ENCODE peak calls at places on chromosomes 1 and 21, in seven cellular contexts. I is small intestine; Z is ovary; J is right cardiac atrium; Y is CD8-positive, alpha-beta T cell; E is colonic mucosa; D is GM23338. P is an unnamed sample. For H3K27me3, the result is how much of the 10 kb centered on the place peaks cover.

GRCh38 chr1:59357645-59358044 is 60.8 kb downstream of the FGGY start:
- DNase-seq in I (no peak), Z (no peak), J (no peak), Y (no peak), E (no peak), D (peak), P (no peak)

GRCh38 chr1:30778156-30778978 is 20.8 kb upstream of the LAPTM5 start:
- DNase-seq in I (no peak), Z (no peak), J (peak), Y (no peak), E (peak), D (no peak), P (no peak)

GRCh38 chr1:245370905-245371581 is 216.3 kb downstream of the KIF26B start:
- DNase-seq in I (peak), Z (peak), J (peak), Y (no peak), E (no peak), D (no peak), P (no peak)

GRCh38 chr1:183431840-183432547 is 13.8 kb upstream of the NMNAT2 start:
- DNase-seq in I (no peak), Z (no peak), J (no peak), Y (no peak), E (no peak), D (no peak), P (no peak)

GRCh38 chr21:32377991-32378390 is 14.8 kb downstream of the URB1 start:
- DNase-seq in I (no peak), Z (no peak), J (no peak), Y (no peak), E (no peak), D (no peak), P (no peak)

GRCh38 chr1:180123463-180123936 is 31.2 kb upstream of the QSOX1 start:
- DNase-seq in I (no peak), Z (no peak), J (no peak), Y (no peak), E (no peak), D (no peak), P (no peak)

GRCh38 chr1:12121212-12122000 is 45.4 kb upstream of the TNFRSF1B start:
- DNase-seq in I (no peak), Z (no peak), J (no peak), Y (no peak), E (no peak), D (no peak), P (no peak)

GRCh38 chr1:201022178-201022823 is 1.2 kb downstream of the KIF21B start:
- DNase-seq in I (no peak), Z (no peak), J (peak), Y (no peak), E (no peak), D (no peak), P (no peak)

GRCh38 chr1:234980657-234981396 is 147.8 kb downstream of the TOMM20 start:
- DNase-seq in I (no peak), Z (peak), J (peak), Y (no peak), E (peak), D (no peak), P (peak)

GRCh38 chr1:183907106-183907505 is 102.2 kb downstream of the RGL1 start:
- DNase-seq in I (no peak), Z (no peak), J (no peak), Y (no peak), E (no peak), D (no peak), P (no peak)

GRCh38 chr1:246151796-246152434 is 355.2 kb downstream of the SMYD3 start:
- DNase-seq in I (no peak), Z (no peak), J (no peak), Y (no peak), E (no peak), D (peak), P (no peak)

GRCh38 chr1:94265931-94266330 is 28.5 kb upstream of the ARHGAP29 start:
- DNase-seq in I (no peak), Z (no peak), J (no peak), Y (no peak), E (no peak), D (no peak), P (no peak)

GRCh38 chr1:205677152-205677551 is 3.2 kb downstream of the SLC45A3 start:
- DNase-seq in I (peak), Z (no peak), J (no peak), Y (no peak), E (peak), D (no peak), P (no peak)

GRCh38 chr1:36743286-36744005 is 260.7 kb upstream of the CSF3R start:
- DNase-seq in I (no peak), Z (no peak), J (no peak), Y (no peak), E (no peak), D (no peak), P (no peak)

GRCh38 chr1:9373614-9374013 is 80.9 kb downstream of the SPSB1 start:
- DNase-seq in I (no peak), Z (no peak), J (no peak), Y (no peak), E (no peak), D (no peak), P (no peak)

GRCh38 chr1:183365676-183366075 is 52.5 kb downstream of the NMNAT2 start:
- DNase-seq in I (no peak), Z (no peak), J (peak), Y (no peak), E (no peak), D (no peak), P (no peak)

GRCh38 chr1:177010246-177010825 is 154.2 kb downstream of the ASTN1 start:
- DNase-seq in I (no peak), Z (no peak), J (no peak), Y (no peak), E (no peak), D (no peak), P (no peak)

GRCh38 chr1:41876533-41877445 is 41.9 kb downstream of the HIVEP3 start:
- DNase-seq in I (no peak), Z (no peak), J (peak), Y (no peak), E (no peak), D (no peak), P (no peak)

GRCh38 chr21:43645414-43645891 is 13.8 kb downstream of the HSF2BP start:
- DNase-seq in I (peak), Z (peak), J (peak), Y (no peak), E (peak), D (peak), P (no peak)

GRCh38 chr1:209155556-209155955 is 428.0 kb upstream of the CAMK1G start:
- DNase-seq in I (no peak), Z (no peak), J (no peak), Y (no peak), E (no peak), D (peak), P (no peak)

GRCh38 chr1:224170748-224171478 is 12.1 kb upstream of the DEGS1 start:
- DNase-seq in I (peak), Z (no peak), J (no peak), Y (no peak), E (no peak), D (peak), P (peak)

GRCh38 chr21:44509539-44509938 is 30.5 kb downstream of the KRTAP10-1 start:
- DNase-seq in I (peak), Z (no peak), J (peak), Y (no peak), E (peak), D (no peak), P (peak)

GRCh38 chr1:20474333-20474975 is 11.6 kb downstream of the CAMK2N1 start:
- DNase-seq in I (no peak), Z (no peak), J (no peak), Y (no peak), E (no peak), D (no peak), P (no peak)

GRCh38 chr21:42130447-42130846 is 59.3 kb downstream of the UMODL1 start:
- DNase-seq in I (no peak), Z (no peak), J (peak), Y (no peak), E (no peak), D (no peak), P (no peak)

GRCh38 chr1:98104285-98104684 is 183.5 kb upstream of the DPYD start:
- DNase-seq in I (no peak), Z (no peak), J (no peak), Y (no peak), E (no peak), D (no peak), P (no peak)

GRCh38 chr1:16013908-16014258 is 4.0 kb downstream of the HSPB7 start:
- DNase-seq in I (no peak), Z (peak), J (peak), Y (no peak), E (no peak), D (no peak), P (no peak)

GRCh38 chr1:153631047-153632022 is 2.5 kb upstream of the CHTOP start:
- DNase-seq in I (peak), Z (no peak), J (no peak), Y (no peak), E (no peak), D (no peak), P (peak)

GRCh38 chr1:168348146-168348709 is 67.6 kb downstream of the TBX19 start:
- DNase-seq in I (peak), Z (no peak), J (no peak), Y (no peak), E (no peak), D (peak), P (no peak)

DNA sequence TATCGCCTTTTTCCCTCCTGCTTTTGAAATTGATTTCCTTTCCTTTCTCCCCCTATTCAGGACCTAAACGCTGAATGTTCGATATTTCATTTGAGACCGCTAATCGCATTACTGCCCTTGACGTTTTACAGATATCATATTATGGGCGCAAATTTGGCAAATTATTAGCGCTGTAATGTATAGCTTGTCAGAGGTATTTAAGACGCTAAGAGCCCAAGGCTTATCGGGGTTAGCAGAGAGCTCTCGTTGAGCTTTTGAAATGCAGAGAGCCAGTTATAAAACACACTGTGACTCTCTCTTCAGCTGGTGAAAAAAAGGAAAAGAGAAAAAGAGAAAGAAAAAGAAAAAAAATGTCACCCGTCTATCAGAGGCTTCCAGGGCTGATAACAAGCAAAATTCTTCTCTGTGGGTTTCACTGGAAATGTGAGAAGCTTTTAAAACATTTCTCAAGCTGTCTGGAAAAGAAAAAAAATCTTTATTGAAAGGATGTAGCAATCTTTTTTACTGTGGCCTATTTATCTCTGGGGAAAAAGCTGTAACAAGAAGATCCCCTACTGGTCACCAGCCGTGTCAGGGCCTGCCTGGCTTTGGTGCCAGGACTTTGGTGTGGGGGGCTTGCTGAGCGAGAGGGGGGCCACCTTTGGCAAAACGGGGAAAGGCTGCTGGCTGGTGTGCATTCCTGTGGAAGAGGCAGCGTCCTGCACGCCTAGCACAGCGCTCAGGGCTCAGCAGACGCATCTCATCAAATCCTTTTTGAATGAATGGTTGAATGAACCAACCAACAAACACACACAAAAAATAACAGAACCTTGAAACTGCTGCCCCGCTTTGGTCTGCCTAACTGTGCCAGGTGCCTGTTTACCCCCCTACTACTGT is 119.8 kb downstream of the RNF220 start:
- DNase-seq in I (no peak), Z (no peak), J (no peak), Y (no peak), E (no peak), D (peak), P (no peak)
- H3K27me3 ChIP-seq in I (under half), Z (under half), J (under half), Y (under half), E (under half), D (under half), P (under half)

GRCh38 chr1:56576880-56577858 is 2.2 kb downstream of the PLPP3 start:
- DNase-seq in I (peak), Z (no peak), J (no peak), Y (no peak), E (peak), D (peak), P (no peak)

GRCh38 chr1:56577859-56578663 is 1.3 kb downstream of the PLPP3 start:
- DNase-seq in I (peak), Z (peak), J (peak), Y (no peak), E (peak), D (peak), P (peak)

GRCh38 chr1:56574794-56575193 is 4.6 kb downstream of the PLPP3 start:
- DNase-seq in I (no peak), Z (no peak), J (no peak), Y (no peak), E (no peak), D (no peak), P (no peak)

GRCh38 chr1:56573311-56573710 is 6.1 kb downstream of the PLPP3 start:
- DNase-seq in I (no peak), Z (no peak), J (no peak), Y (no peak), E (peak), D (no peak), P (no peak)

GRCh38 chr1:56575865-56576264 is 3.5 kb downstream of the PLPP3 start:
- DNase-seq in I (no peak), Z (no peak), J (no peak), Y (no peak), E (no peak), D (no peak), P (no peak)
- H3K27ac ChIP-seq in I (no peak), Z (no peak), J (no peak), Y (no peak), E (no peak), D (no peak), P (no peak)

GRCh38 chr1:116425987-116426386 is 52.9 kb downstream of the ATP1A1 start:
- DNase-seq in I (no peak), Z (no peak), J (no peak), Y (no peak), E (no peak), D (no peak), P (no peak)
- H3K27me3 ChIP-seq in I (under half), Z (under half), J (under half), Y (under half), E (under half), D (under half), P (under half)

GRCh38 chr1:26035959-26036755 is 9.8 kb downstream of the SLC30A2 start:
- DNase-seq in I (peak), Z (peak), J (peak), Y (peak), E (peak), D (peak), P (peak)
- H3K27ac ChIP-seq in I (peak), Z (peak), J (peak), Y (peak), E (peak), D (no peak), P (peak)